ENCODE peak calls at places on chromosomes 3 and 15, in six cellular contexts. I, O, K, R, L and Z are unnamed samples.

GRCh38 chr3:45145223-45145622 is 955 bp downstream of the CDCP1 start:
- DNase-seq in I (no peak), O (no peak), K (no peak), R (no peak), L (no peak), Z (no peak)

GRCh38 chr15:51718199-51718598 is 19.3 kb downstream of the LYSMD2 start:
- DNase-seq in I (no peak), O (no peak), K (no peak), R (no peak), L (no peak), Z (no peak)

GRCh38 chr15:39511000-39511914 is 69.6 kb upstream of the THBS1 start:
- DNase-seq in I (peak; percentile 4), O (peak; percentile 30), K (no peak), R (peak; percentile 16), L (peak; percentile 51), Z (peak; percentile 84)

GRCh38 chr3:100893590-100893989 is 99.6 kb downstream of the ABI3BP start:
- DNase-seq in I (peak; percentile 31), O (no peak), K (no peak), R (no peak), L (no peak), Z (no peak)

GRCh38 chr3:160480931-160481330 is 31.3 kb upstream of the TRIM59 start:
- DNase-seq in I (no peak), O (no peak), K (no peak), R (no peak), L (no peak), Z (no peak)

GRCh38 chr15:98727115-98728040 is 79.0 kb downstream of the IGF1R start:
- DNase-seq in I (peak; percentile 93), O (peak; percentile 66), K (peak; percentile 92), R (no peak), L (peak; percentile 84), Z (peak; percentile 97)

GRCh38 chr15:31145271-31145911 is 43.9 kb upstream of the TRPM1 start:
- DNase-seq in I (peak; percentile 43), O (no peak), K (no peak), R (no peak), L (no peak), Z (no peak)

GRCh38 chr3:177514341-177515193 is 317.3 kb upstream of the TBL1XR1 start:
- DNase-seq in I (no peak), O (no peak), K (no peak), R (no peak), L (no peak), Z (no peak)

GRCh38 chr3:159532577-159532976 is 456.1 kb upstream of the IL12A start:
- DNase-seq in I (no peak), O (no peak), K (no peak), R (no peak), L (no peak), Z (no peak)

GRCh38 chr3:174376346-174376745 is 482.8 kb upstream of the NAALADL2 start:
- DNase-seq in I (no peak), O (no peak), K (no peak), R (no peak), L (no peak), Z (no peak)

GRCh38 chr3:113103588-113103987 is 107.8 kb upstream of the BOC start:
- DNase-seq in I (no peak), O (no peak), K (no peak), R (no peak), L (no peak), Z (no peak)

GRCh38 chr3:77746892-77747291 is 707.0 kb downstream of the ROBO2 start:
- DNase-seq in I (no peak), O (no peak), K (no peak), R (no peak), L (no peak), Z (no peak)

GRCh38 chr15:78563092-78563491 is 2.2 kb upstream of the CHRNA5 start:
- DNase-seq in I (no peak), O (no peak), K (no peak), R (no peak), L (no peak), Z (no peak)

GRCh38 chr3:129793356-129793755 is 100.2 kb downstream of the TMCC1 start:
- DNase-seq in I (peak; percentile 11), O (no peak), K (no peak), R (no peak), L (no peak), Z (no peak)
- TF ChIP-seq EP300 in I (no peak), O (no peak), K (no peak), R (no peak), L (no peak), Z (no peak)

GRCh38 chr15:63040509-63040908 is 2.0 kb upstream of the TPM1 start:
- DNase-seq in I (no peak), O (no peak), K (no peak), R (no peak), L (no peak), Z (no peak)

GRCh38 chr15:63041982-63042878 is at the start of gene TPM1:
- DNase-seq in I (peak; percentile 92), O (peak; percentile 81), K (peak; percentile 64), R (no peak), L (peak; percentile 87), Z (peak; percentile 97)

GRCh38 chr15:63041402-63041977 is 1.1 kb upstream of the TPM1 start:
- DNase-seq in I (no peak), O (no peak), K (no peak), R (no peak), L (no peak), Z (no peak)

GRCh38 chr15:63039811-63040210 is 2.7 kb upstream of the TPM1 start:
- DNase-seq in I (no peak), O (no peak), K (no peak), R (no peak), L (no peak), Z (no peak)

GRCh38 chr15:63040954-63041353 is 1.6 kb upstream of the TPM1 start:
- DNase-seq in I (no peak), O (no peak), K (no peak), R (no peak), L (no peak), Z (no peak)
- TF ChIP-seq EP300 in I (no peak), O (no peak), K (no peak), R (no peak), L (no peak), Z (no peak)

DNA sequence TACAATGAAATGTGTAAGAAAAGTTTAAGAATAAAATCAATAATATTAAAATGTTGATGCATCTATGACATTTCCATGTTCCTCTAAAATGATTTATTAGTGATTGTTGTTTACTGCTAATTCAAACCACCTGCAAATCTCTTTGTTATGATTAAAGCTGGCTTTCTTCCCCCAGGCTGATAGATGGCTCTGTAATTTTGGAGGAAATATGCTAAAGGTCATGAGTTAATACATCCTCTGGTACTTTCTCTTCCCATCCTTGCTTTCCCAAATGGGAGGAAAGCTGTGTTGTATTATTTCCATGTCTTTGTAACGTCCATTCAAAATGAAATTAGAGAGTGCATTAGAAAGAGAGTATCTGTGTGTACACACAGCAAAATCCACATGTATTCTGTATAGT is 139.5 kb upstream of the TMCO5A start:
- DNase-seq in I (no peak), O (no peak), K (no peak), R (no peak), L (no peak), Z (no peak)
- TF ChIP-seq EP300 in I (no peak), O (no peak), K (no peak), R (no peak), L (no peak), Z (no peak)

DNA sequence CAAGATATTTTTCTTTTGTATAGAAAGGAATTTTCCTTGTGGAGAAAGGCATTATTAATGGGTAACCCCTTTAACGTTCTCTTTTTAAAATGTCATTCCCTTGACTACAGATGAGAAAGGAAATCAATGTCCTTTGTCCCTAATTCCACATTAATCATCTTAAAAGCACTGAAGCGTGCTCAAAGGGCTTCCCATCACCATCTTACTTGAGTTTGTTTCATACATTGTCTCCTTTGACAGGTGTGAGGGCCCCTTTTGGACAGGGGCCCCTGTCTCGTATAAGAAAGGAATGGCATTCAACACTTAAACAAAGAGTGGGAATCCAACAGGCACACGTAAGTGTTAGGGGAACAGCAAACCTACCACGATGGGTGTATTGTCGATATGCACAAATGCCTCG is 5.0 kb downstream of the SSUH2 start:
- DNase-seq in I (no peak), O (no peak), K (no peak), R (no peak), L (no peak), Z (no peak)
- TF ChIP-seq EP300 in I (no peak), O (no peak), K (no peak), R (no peak), L (no peak), Z (no peak)

GRCh38 chr3:195032955-195033354 is 238.0 kb downstream of the XXYLT1 start:
- DNase-seq in I (no peak), O (no peak), K (no peak), R (no peak), L (no peak), Z (no peak)

GRCh38 chr3:195028877-195029606 is 241.9 kb downstream of the XXYLT1 start:
- DNase-seq in I (no peak), O (no peak), K (peak; percentile 40), R (no peak), L (no peak), Z (no peak)

GRCh38 chr3:195031574-195032003 is 239.4 kb downstream of the XXYLT1 start:
- DNase-seq in I (no peak), O (no peak), K (no peak), R (no peak), L (no peak), Z (no peak)

GRCh38 chr3:195032106-195032759 is 238.7 kb downstream of the XXYLT1 start:
- DNase-seq in I (no peak), O (no peak), K (no peak), R (no peak), L (no peak), Z (no peak)

DNA sequence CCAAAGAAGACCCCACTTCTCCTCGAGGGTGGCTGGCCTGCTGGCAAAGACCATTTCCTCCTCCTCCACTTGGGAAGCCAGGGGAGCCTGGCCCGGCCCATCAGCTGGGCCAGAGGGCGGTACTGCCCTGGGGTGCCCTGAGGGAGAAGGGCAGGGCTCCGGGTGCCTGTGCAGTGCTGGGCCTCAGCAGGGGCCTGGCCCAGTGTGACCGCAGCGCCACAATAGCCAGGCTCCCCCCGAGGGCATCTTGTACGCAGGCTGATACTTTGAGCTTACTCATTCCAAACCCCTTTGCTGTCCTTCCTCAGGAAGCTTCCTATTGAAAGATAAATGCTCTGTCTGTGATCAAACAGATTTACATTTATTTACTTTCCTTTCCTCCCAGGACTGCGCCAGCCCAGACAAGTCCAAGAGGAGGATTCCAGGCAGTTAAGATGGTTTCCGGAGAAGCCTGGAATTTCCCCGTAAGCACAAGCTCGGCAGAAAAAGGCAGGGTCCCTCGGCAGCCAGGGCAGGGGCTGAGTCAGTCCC is 240.1 kb downstream of the XXYLT1 start:
- DNase-seq in I (peak; percentile 14), O (no peak), K (no peak), R (no peak), L (no peak), Z (no peak)
- TF ChIP-seq EP300 in I (no peak), O (no peak), K (no peak), R (no peak), L (no peak), Z (no peak)

GRCh38 chr3:14492948-14493881 is 46.9 kb downstream of the GRIP2 start:
- DNase-seq in I (no peak), O (no peak), K (no peak), R (no peak), L (peak; percentile 24), Z (no peak)
- TF ChIP-seq EP300 in I (no peak), O (no peak), K (no peak), R (no peak), L (no peak), Z (no peak)

GRCh38 chr3:141181819-141182218 is 49.8 kb upstream of the PXYLP1 start:
- DNase-seq in I (no peak), O (no peak), K (no peak), R (no peak), L (no peak), Z (no peak)
- TF ChIP-seq EP300 in I (no peak), O (no peak), K (no peak), R (no peak), L (no peak), Z (no peak)